ENCODE peak calls at places on chromosomes 2 and 18, in nine cellular contexts. T is Karpas-422; W is lower leg skin; U is HFF-Myc; R is cardiac muscle cell; G is naive thymus-derived CD4-positive, alpha-beta T cell; P is MM.1S; V is aorta; L is GM12865. S is an unnamed sample.

GRCh38 chr2:219250044-219250781 is 2.8 kb upstream of the TUBA4B start:
- DNase-seq in T (no peak), W (no peak), U (no peak), R (no peak), G (no peak), P (no peak), V (no peak), L (no peak), S (no peak)

GRCh38 chr2:75100691-75101236 is 98.6 kb downstream of the TACR1 start:
- DNase-seq in T (no peak), W (no peak), U (no peak), R (no peak), G (no peak), P (no peak), V (no peak), L (no peak), S (no peak)

GRCh38 chr2:201262718-201263117 is 2.4 kb downstream of the CASP8 start:
- DNase-seq in T (peak), W (no peak), U (no peak), R (no peak), G (no peak), P (peak), V (no peak), L (no peak), S (no peak)

GRCh38 chr2:112783187-112783721 is 1.0 kb downstream of the IL1A start:
- DNase-seq in T (peak), W (no peak), U (no peak), R (no peak), G (no peak), P (no peak), V (no peak), L (no peak), S (no peak)

GRCh38 chr2:950627-950992 is at the start of gene SNTG2:
- DNase-seq in T (no peak), W (no peak), U (no peak), R (peak), G (peak), P (no peak), V (peak), L (no peak), S (no peak)

GRCh38 chr2:215652432-215652831 is 216.6 kb upstream of the FN1 start:
- DNase-seq in T (no peak), W (no peak), U (peak), R (no peak), G (no peak), P (no peak), V (peak), L (no peak), S (no peak)

GRCh38 chr2:106801256-106801655 is 84.7 kb downstream of the ST6GAL2 start:
- DNase-seq in T (no peak), W (no peak), U (no peak), R (no peak), G (no peak), P (no peak), V (no peak), L (no peak), S (no peak)

GRCh38 chr2:177164584-177165052 is 48.0 kb upstream of the HNRNPA3 start:
- DNase-seq in T (peak), W (peak), U (no peak), R (peak), G (peak), P (peak), V (peak), L (peak), S (peak)

GRCh38 chr18:77006305-77007175 is 126.0 kb downstream of the MBP start:
- DNase-seq in T (no peak), W (no peak), U (no peak), R (no peak), G (no peak), P (no peak), V (peak), L (no peak), S (no peak)

GRCh38 chr2:215105607-215106354 is 32.6 kb downstream of the ABCA12 start:
- DNase-seq in T (no peak), W (peak), U (no peak), R (no peak), G (no peak), P (no peak), V (no peak), L (no peak), S (no peak)

GRCh38 chr2:212979046-212979612 is 172.3 kb downstream of the IKZF2 start:
- DNase-seq in T (no peak), W (no peak), U (no peak), R (no peak), G (no peak), P (no peak), V (no peak), L (no peak), S (no peak)

GRCh38 chr2:161102770-161103450 is 57.3 kb upstream of the TANK start:
- DNase-seq in T (peak), W (no peak), U (no peak), R (no peak), G (no peak), P (no peak), V (no peak), L (no peak), S (no peak)

GRCh38 chr2:127118038-127118437 is 11.1 kb upstream of the BIN1 start:
- DNase-seq in T (no peak), W (no peak), U (no peak), R (no peak), G (no peak), P (no peak), V (no peak), L (no peak), S (no peak)

GRCh38 chr2:128786800-128787478 is 468.3 kb upstream of the HS6ST1 start:
- DNase-seq in T (no peak), W (peak), U (no peak), R (no peak), G (no peak), P (no peak), V (no peak), L (no peak), S (no peak)

GRCh38 chr18:58386780-58387179 is 242.1 kb downstream of the ALPK2 start:
- DNase-seq in T (no peak), W (no peak), U (no peak), R (no peak), G (no peak), P (no peak), V (no peak), L (no peak), S (no peak)

GRCh38 chr2:158936978-158937377 is 31.5 kb upstream of the TANC1 start:
- DNase-seq in T (no peak), W (peak), U (peak), R (no peak), G (no peak), P (no peak), V (no peak), L (no peak), S (no peak)

GRCh38 chr18:26089247-26090129 is 925 bp downstream of the SS18 start:
- DNase-seq in T (peak), W (no peak), U (no peak), R (peak), G (no peak), P (peak), V (no peak), L (peak), S (no peak)

GRCh38 chr2:229728360-229728759 is 14.0 kb upstream of the DNER start:
- DNase-seq in T (no peak), W (no peak), U (no peak), R (no peak), G (no peak), P (no peak), V (no peak), L (no peak), S (no peak)

GRCh38 chr2:237459741-237460174 is 27.3 kb upstream of the MLPH start:
- DNase-seq in T (no peak), W (no peak), U (peak), R (no peak), G (no peak), P (no peak), V (no peak), L (no peak), S (no peak)

GRCh38 chr2:55107428-55107827 is 57.2 kb upstream of the RTN4 start:
- DNase-seq in T (no peak), W (no peak), U (no peak), R (peak), G (no peak), P (peak), V (no peak), L (no peak), S (no peak)

GRCh38 chr2:140586379-140586778 is 1544.4 kb downstream of the LRP1B start:
- DNase-seq in T (peak), W (no peak), U (no peak), R (peak), G (no peak), P (peak), V (no peak), L (peak), S (no peak)

GRCh38 chr2:15814946-15815345 is 125.4 kb upstream of the MYCN start:
- DNase-seq in T (no peak), W (no peak), U (no peak), R (no peak), G (no peak), P (no peak), V (no peak), L (no peak), S (no peak)

GRCh38 chr2:196380575-196380974 is 209.2 kb upstream of the STK17B start:
- DNase-seq in T (no peak), W (no peak), U (no peak), R (no peak), G (no peak), P (no peak), V (no peak), L (no peak), S (no peak)

GRCh38 chr2:45435316-45435715 is 175.8 kb downstream of the SRBD1 start:
- DNase-seq in T (no peak), W (no peak), U (no peak), R (no peak), G (no peak), P (no peak), V (no peak), L (no peak), S (no peak)

GRCh38 chr2:218000137-218000536 is 2.7 kb downstream of the TNS1 start:
- DNase-seq in T (no peak), W (no peak), U (no peak), R (no peak), G (no peak), P (no peak), V (no peak), L (no peak), S (no peak)
- H3K4me3 ChIP-seq in T (no peak), W (no peak), U (peak), R (no peak), G (no peak), P (no peak), V (no peak), L (no peak), S (no peak)

DNA sequence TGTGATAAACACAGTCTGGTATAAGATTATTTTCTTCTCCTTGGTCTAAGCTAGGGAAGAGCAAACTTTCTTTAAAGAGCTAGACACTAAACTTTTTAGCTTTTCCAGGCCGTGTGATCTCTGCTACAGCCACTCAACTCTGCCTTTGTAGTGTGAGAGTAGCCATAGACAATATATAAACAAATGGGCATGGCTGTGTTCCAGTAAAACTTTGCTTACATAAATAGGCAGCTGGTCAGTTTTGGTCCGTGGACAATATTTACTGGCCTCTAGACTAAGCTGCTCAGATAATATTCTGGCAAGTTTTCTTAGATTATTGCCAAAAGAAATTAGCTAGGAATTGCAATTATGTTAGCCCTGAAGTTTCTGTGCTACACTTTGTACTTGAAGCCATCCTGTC is 126.8 kb downstream of the SOX11 start:
- DNase-seq in T (no peak), W (no peak), U (no peak), R (no peak), G (no peak), P (no peak), V (no peak), L (no peak), S (no peak)
- H3K4me3 ChIP-seq in T (no peak), W (no peak), U (no peak), R (no peak), G (no peak), P (no peak), V (no peak), L (no peak), S (no peak)

GRCh38 chr2:186485871-186486650 is at the start of gene ZC3H15:
- DNase-seq in T (peak), W (peak), U (peak), R (peak), G (peak), P (peak), V (peak), L (peak), S (peak)

GRCh38 chr2:186485576-186485870 is 537 bp upstream of the ZC3H15 start:
- DNase-seq in T (no peak), W (no peak), U (no peak), R (no peak), G (no peak), P (no peak), V (no peak), L (no peak), S (no peak)

GRCh38 chr2:186480991-186481390 is 5.1 kb upstream of the ZC3H15 start:
- DNase-seq in T (no peak), W (no peak), U (no peak), R (no peak), G (no peak), P (no peak), V (no peak), L (no peak), S (no peak)

GRCh38 chr2:186486651-186487647 is 889 bp downstream of the ZC3H15 start:
- DNase-seq in T (peak), W (no peak), U (no peak), R (peak), G (no peak), P (peak), V (no peak), L (peak), S (no peak)

DNA sequence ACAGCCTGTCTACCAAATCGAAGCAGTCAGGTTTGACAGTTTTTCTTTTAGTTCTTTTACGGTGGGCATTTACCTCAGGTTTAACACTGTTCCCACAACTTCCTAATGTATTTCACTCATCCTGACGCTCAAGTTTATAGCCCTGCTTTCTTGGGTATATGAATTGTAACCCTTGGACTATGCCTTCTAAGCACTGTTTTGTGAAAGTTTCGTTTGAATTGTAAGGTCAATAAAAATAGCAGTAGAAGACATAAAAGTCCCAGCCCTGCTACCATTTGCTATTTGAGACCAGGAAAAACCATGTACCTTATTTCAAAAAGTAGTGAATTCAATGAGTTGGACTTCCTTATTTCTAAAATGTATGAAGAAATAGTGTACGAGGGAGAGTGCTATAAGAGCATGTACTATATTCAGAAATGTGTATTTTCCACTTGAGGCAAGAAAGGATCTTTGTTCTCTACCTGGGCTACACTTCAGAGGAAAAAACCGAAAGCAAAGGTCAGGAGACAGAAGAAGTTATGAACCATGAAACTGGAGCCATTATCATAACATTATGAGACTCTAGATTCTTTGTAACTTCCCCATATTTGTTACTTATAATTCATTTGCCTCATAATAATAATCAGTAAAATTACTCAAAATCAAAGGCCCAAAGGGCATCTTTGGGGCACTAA is 1.9 kb upstream of the ZC3H15 start:
- DNase-seq in T (no peak), W (no peak), U (no peak), R (no peak), G (no peak), P (no peak), V (no peak), L (peak), S (no peak)
- H3K4me3 ChIP-seq in T (peak), W (no peak), U (no peak), R (no peak), G (no peak), P (peak), V (no peak), L (peak), S (no peak)

GRCh38 chr18:62786689-62787088 is 71.3 kb downstream of the PHLPP1 start:
- DNase-seq in T (no peak), W (no peak), U (no peak), R (no peak), G (no peak), P (no peak), V (no peak), L (no peak), S (no peak)

GRCh38 chr18:62784966-62785413 is 69.6 kb downstream of the PHLPP1 start:
- DNase-seq in T (no peak), W (no peak), U (no peak), R (no peak), G (no peak), P (no peak), V (no peak), L (no peak), S (no peak)

GRCh38 chr18:62790836-62791772 is 75.8 kb downstream of the PHLPP1 start:
- DNase-seq in T (no peak), W (no peak), U (no peak), R (no peak), G (no peak), P (no peak), V (no peak), L (no peak), S (no peak)

GRCh38 chr18:62788111-62788510 is 72.8 kb downstream of the PHLPP1 start:
- DNase-seq in T (no peak), W (no peak), U (no peak), R (no peak), G (no peak), P (no peak), V (no peak), L (no peak), S (no peak)

GRCh38 chr18:62788891-62789290 is 73.5 kb downstream of the PHLPP1 start:
- DNase-seq in T (no peak), W (no peak), U (no peak), R (no peak), G (peak), P (no peak), V (no peak), L (no peak), S (no peak)
- H3K4me3 ChIP-seq in T (no peak), W (no peak), U (no peak), R (no peak), G (no peak), P (no peak), V (no peak), L (no peak), S (no peak)

GRCh38 chr2:27218614-27219013 is 1.4 kb downstream of the CAD start:
- DNase-seq in T (peak), W (no peak), U (no peak), R (no peak), G (no peak), P (no peak), V (peak), L (no peak), S (no peak)
- H3K4me3 ChIP-seq in T (peak), W (no peak), U (peak), R (no peak), G (no peak), P (peak), V (no peak), L (peak), S (no peak)

DNA sequence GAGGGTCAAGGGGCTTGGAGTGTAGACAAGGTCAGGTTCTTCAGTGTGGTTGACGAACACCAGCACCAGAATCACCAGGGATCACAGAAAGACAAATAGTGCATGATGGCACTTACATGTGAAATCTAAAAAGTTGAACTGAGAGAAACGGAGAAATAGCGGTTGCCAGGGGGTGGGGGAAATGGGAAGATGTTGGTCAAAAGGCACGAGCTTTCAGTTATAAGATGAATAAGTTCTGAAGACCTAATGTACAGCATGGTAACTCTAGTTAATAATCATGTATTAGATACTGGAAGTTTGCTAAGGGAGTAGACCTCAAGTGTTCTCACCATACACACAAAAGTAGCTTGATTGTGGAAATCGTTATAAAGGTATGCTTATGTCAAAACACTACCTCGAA is 43.7 kb upstream of the DARS1 start:
- DNase-seq in T (no peak), W (no peak), U (no peak), R (no peak), G (no peak), P (no peak), V (no peak), L (peak), S (no peak)
- H3K4me3 ChIP-seq in T (no peak), W (no peak), U (no peak), R (no peak), G (no peak), P (no peak), V (no peak), L (no peak), S (no peak)

DNA sequence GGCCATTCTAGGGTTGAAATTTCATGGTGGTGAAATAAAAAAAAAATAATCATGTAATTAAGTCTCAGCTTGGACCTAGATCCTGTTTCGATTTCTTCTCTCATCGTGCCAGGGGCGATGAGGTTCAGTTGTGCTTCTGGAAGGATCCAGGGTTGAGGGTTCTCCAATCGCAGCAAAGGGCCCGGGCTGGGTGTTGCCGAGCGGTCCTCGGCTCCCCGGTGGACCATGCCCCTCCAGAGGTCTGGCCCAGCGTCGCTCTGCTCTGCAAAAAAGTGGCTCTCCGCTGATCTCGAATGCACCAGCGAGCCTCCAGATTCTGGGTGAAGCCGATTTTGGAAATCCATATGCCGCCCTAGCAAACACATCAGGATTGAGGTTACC is 39.0 kb downstream of the EN1 start:
- DNase-seq in T (no peak), W (no peak), U (no peak), R (no peak), G (no peak), P (no peak), V (no peak), L (no peak), S (no peak)
- H3K4me3 ChIP-seq in T (no peak), W (no peak), U (no peak), R (no peak), G (no peak), P (no peak), V (no peak), L (no peak), S (no peak)

DNA sequence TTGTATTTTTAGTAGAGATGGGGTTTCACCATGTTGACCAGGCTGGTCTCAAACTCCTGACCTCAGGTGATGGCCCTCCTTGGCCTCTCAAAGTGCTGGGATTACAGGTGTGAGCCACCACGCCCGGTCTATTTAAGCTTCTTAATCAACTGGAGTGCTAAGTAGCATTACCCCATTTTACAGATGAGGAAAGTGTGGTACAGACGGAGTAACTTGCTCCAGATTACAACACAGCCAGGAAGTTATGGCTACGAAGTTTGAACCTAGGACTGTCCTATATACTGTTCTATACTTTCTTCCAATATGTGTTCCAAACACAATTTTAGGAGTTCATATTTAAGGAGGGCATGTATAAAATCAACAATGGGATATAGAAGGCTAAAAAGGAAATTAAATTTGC is 197.7 kb downstream of the TGIF1 start:
- DNase-seq in T (no peak), W (no peak), U (no peak), R (no peak), G (no peak), P (no peak), V (no peak), L (no peak), S (no peak)
- H3K4me3 ChIP-seq in T (no peak), W (no peak), U (no peak), R (no peak), G (no peak), P (no peak), V (no peak), L (no peak), S (no peak)